ENCODE peak calls at places on chromosomes 13 and 19, in five cellular contexts. G, L, C, R and F are unnamed samples.
A peak's percentile ranks its signal among the peaks of the same experiment; 100 is the strongest.

GRCh38 chr13:111460548-111461444 is 140.4 kb downstream of the TEX29 start:
- DNase-seq in C (no peak), R (no peak), G (peak; percentile 50), L (no peak), F (peak; percentile 33)

GRCh38 chr13:113532156-113532806 is 41.8 kb upstream of the DCUN1D2 start:
- DNase-seq in L (no peak), C (peak; percentile 56), G (no peak), R (peak; percentile 72), F (no peak)

GRCh38 chr13:48909088-48909389 is 66.7 kb upstream of the FNDC3A start:
- DNase-seq in C (no peak), R (no peak), G (no peak), L (no peak), F (no peak)

GRCh38 chr13:47004022-47004421 is 107.2 kb upstream of the HTR2A start:
- DNase-seq in R (no peak), G (no peak), C (no peak), L (no peak), F (peak; percentile 22)

GRCh38 chr19:49746206-49746958 is 16.7 kb downstream of the TSKS start:
- DNase-seq in R (peak; percentile 78), L (peak; percentile 6), G (peak; percentile 81), C (peak; percentile 74), F (peak; percentile 28)

GRCh38 chr13:113441661-113442060 is 11.6 kb downstream of the ADPRHL1 start:
- DNase-seq in R (peak; percentile 61), C (peak; percentile 43), L (no peak), G (no peak), F (no peak)

GRCh38 chr19:54178581-54179261 is 5.8 kb upstream of the TMC4 start:
- DNase-seq in L (no peak), G (peak; percentile 72), R (no peak), C (no peak), F (no peak)

GRCh38 chr13:29260684-29261083 is 334.8 kb downstream of the SLC7A1 start:
- DNase-seq in G (no peak), C (peak; percentile 66), L (no peak), R (no peak), F (no peak)

GRCh38 chr13:76991796-76992547 is at the start of gene CLN5:
- DNase-seq in C (peak; percentile 97), R (peak; percentile 89), L (peak; percentile 91), G (peak; percentile 97), F (peak; percentile 87)

GRCh38 chr19:27738569-27739193 is 1474.3 kb downstream of the UQCRFS1 start:
- DNase-seq in R (no peak), C (no peak), G (no peak), L (no peak), F (no peak)

GRCh38 chr13:80742027-80742426 is 401.1 kb upstream of the SPRY2 start:
- DNase-seq in G (no peak), L (no peak), C (no peak), R (no peak), F (no peak)

GRCh38 chr13:109835321-109835720 is 48.9 kb upstream of the IRS2 start:
- DNase-seq in C (no peak), L (no peak), G (no peak), R (no peak), F (no peak)
- H3K9me3 ChIP-seq in C (no peaks in the 10 kb centered on the region), L (no peaks in the 10 kb centered on the region), G (no peaks in the 10 kb centered on the region), R (no peaks in the 10 kb centered on the region), F (no peaks in the 10 kb centered on the region)

DNA sequence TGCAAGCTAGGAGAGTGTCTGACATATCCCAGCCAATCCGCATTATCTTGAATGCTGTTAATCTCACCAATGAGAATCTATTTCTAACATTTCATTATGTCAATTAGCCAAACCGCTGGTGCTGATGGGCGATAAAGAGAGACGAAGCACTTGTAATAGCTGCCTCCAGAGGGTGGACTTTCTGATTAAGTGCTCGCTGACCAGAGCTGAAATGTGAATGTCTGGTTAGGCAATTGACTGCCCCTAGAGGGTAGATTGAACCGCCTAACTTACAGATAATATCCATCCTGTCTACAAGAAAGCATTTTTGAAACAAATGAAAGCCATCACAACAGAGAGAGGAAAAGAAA is 552 bp upstream of the GRWD1 start:
- DNase-seq in R (no peak), L (no peak), C (peak; percentile 73), G (peak; percentile 90), F (peak; percentile 67)
- TF ChIP-seq CTCF in R (peak; percentile 82), L (no peak), C (peak; percentile 42), G (peak; percentile 85), F (peak; percentile 28)

GRCh38 chr19:13016245-13016627 is 21.0 kb downstream of the NFIX start:
- DNase-seq in L (no peak), R (no peak), C (no peak), G (no peak), F (no peak)
- H3K27me3 ChIP-seq in L (peaks cover 26% of the 10 kb centered on the region), R (no peaks in the 10 kb centered on the region), C (no peaks in the 10 kb centered on the region), G (no peaks in the 10 kb centered on the region), F (peaks cover 21% of the 10 kb centered on the region)

DNA sequence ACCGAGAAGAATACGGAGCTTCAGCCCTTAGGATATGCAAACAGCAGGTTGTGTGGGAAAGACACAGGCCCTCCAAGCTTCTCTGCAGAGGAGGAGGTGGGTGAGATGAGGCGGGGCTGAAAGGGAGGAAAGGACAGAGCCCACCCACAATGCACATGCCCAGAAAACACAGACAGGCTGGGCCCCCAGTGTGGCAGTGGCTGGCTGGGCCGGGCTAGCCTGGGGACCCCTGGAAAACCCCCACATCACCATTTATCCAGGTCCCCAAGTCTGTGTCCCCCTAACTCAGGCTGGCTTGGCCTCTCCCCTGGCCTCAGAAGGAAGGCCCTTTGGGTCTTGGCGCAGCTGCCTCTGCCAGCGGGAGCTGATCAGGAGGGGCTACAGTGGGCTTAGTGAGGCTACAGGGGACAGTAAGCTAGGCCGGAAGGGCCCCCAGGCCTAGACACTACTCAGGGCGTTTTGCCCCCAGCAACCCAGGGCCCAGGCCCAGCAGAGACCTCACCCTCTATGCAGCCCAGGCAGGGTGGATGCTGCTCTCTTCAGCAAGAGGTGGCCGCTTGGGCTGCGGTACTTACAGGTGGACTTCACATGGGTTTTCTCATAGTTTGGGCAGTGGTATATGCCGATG is 119.5 kb downstream of the TUBA3C start:
- DNase-seq in L (no peak), G (no peak), R (no peak), C (no peak), F (no peak)
- H3K9me3 ChIP-seq in L (no peaks in the 10 kb centered on the region), G (no peaks in the 10 kb centered on the region), R (no peaks in the 10 kb centered on the region), C (no peaks in the 10 kb centered on the region), F (peaks cover 4% of the 10 kb centered on the region)

GRCh38 chr13:73851104-73851503 is 283.1 kb downstream of the KLF12 start:
- DNase-seq in G (no peak), L (no peak), R (no peak), C (no peak), F (no peak)

GRCh38 chr13:73850104-73850898 is 283.9 kb downstream of the KLF12 start:
- DNase-seq in L (no peak), C (no peak), R (no peak), G (no peak), F (no peak)

GRCh38 chr13:73844986-73845385 is 289.2 kb downstream of the KLF12 start:
- DNase-seq in R (no peak), L (no peak), C (no peak), G (no peak), F (no peak)

DNA sequence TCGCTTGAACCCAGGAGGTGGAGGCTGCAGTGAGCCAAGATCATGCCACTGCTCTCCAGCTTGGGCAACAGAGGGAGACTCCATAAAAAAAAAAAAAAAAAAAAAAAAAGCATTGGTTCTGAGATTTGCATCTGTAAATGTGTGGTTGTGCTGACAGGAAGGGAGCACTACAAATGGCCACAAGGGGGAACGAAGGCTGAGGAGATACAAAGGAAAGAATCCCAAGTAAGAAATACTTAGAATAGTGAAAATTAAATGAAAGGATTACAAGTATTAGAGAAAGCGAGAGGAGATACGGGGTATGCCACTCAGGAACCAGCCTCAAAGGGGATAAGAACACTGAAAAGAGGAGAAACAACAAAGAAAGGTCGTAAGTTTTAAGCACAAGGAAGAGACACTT is 284.9 kb downstream of the KLF12 start:
- DNase-seq in C (no peak), G (no peak), R (no peak), L (no peak), F (peak; percentile 21)
- TF ChIP-seq CTCF in C (no peak), G (peak; percentile 62), R (peak; percentile 40), L (peak; percentile 47), F (peak; percentile 22)

GRCh38 chr19:22622901-22623840 is 11.0 kb upstream of the ZNF492 start:
- DNase-seq in L (no peak), G (peak; percentile 83), C (peak; percentile 74), R (no peak), F (peak; percentile 41)

GRCh38 chr19:22623841-22624221 is 10.3 kb upstream of the ZNF492 start:
- DNase-seq in L (no peak), C (no peak), G (no peak), R (no peak), F (no peak)

GRCh38 chr19:22628401-22628800 is 5.7 kb upstream of the ZNF492 start:
- DNase-seq in C (no peak), L (no peak), G (no peak), R (no peak), F (no peak)

GRCh38 chr19:22627526-22627925 is 6.6 kb upstream of the ZNF492 start:
- DNase-seq in R (no peak), G (no peak), L (no peak), C (no peak), F (no peak)

GRCh38 chr19:22625266-22626035 is 8.7 kb upstream of the ZNF492 start:
- DNase-seq in L (no peak), C (no peak), R (no peak), G (no peak), F (no peak)
- H3K27me3 ChIP-seq in L (no peaks in the 10 kb centered on the region), C (no peaks in the 10 kb centered on the region), R (no peaks in the 10 kb centered on the region), G (no peaks in the 10 kb centered on the region), F (peaks cover 45% of the 10 kb centered on the region)